ENCODE peak calls at places on chromosomes 3 and 15, in eight cellular contexts. J, K, O, U, H, B, S and T are unnamed samples. For H3K4me1, the result is how much of the 10 kb centered on the place peaks cover.

GRCh38 chr3:151152626-151153025 is 50.4 kb downstream of the GPR171 start:
- DNase-seq in U (no peak), S (no peak), O (no peak), H (no peak), K (no peak), B (no peak), J (no peak), T (no peak)

GRCh38 chr3:32297366-32297765 is 58.9 kb downstream of the CMTM8 start:
- DNase-seq in O (no peak), S (no peak), J (no peak), B (no peak), H (no peak), U (no peak), K (no peak), T (no peak)

GRCh38 chr3:39810647-39811161 is 1.3 kb downstream of the MYRIP start:
- DNase-seq in U (no peak), K (no peak), J (no peak), S (no peak), B (no peak), H (no peak), O (no peak), T (no peak)

GRCh38 chr3:94158461-94158860 is 95.6 kb downstream of the NSUN3 start:
- DNase-seq in S (no peak), J (no peak), K (no peak), B (no peak), U (no peak), O (no peak), H (no peak), T (no peak)

GRCh38 chr3:14391033-14391432 is 11.4 kb upstream of the SLC6A6 start:
- DNase-seq in O (peak), B (peak), K (peak), J (peak), H (peak), S (no peak), U (no peak), T (no peak)

GRCh38 chr3:143331336-143331735 is 211.8 kb downstream of the CHST2 start:
- DNase-seq in H (no peak), B (peak), O (no peak), U (no peak), J (no peak), S (no peak), K (no peak), T (no peak)

GRCh38 chr15:48682949-48683651 is 37.6 kb upstream of the FBN1 start:
- DNase-seq in O (peak), J (peak), S (peak), B (peak), K (peak), H (peak), U (no peak), T (peak)

GRCh38 chr3:15122398-15122797 is 23.4 kb upstream of the RBSN start:
- DNase-seq in U (no peak), S (no peak), B (no peak), J (no peak), K (no peak), H (no peak), O (no peak), T (no peak)

GRCh38 chr15:39230205-39230916 is 350.5 kb upstream of the THBS1 start:
- DNase-seq in K (no peak), O (no peak), J (no peak), B (no peak), H (no peak), S (no peak), U (no peak), T (no peak)

GRCh38 chr15:85752591-85752990 is 42.1 kb downstream of the KLHL25 start:
- DNase-seq in J (no peak), H (no peak), U (no peak), B (no peak), K (no peak), S (no peak), O (peak), T (no peak)

GRCh38 chr3:107798381-107798780 is 275.6 kb downstream of the BBX start:
- DNase-seq in B (peak), O (no peak), H (no peak), J (peak), S (no peak), K (no peak), U (no peak), T (no peak)

GRCh38 chr3:15325228-15325627 is 7.2 kb downstream of the SH3BP5 start:
- DNase-seq in K (no peak), U (no peak), B (peak), O (peak), J (peak), S (no peak), H (no peak), T (no peak)

GRCh38 chr3:190261740-190262139 is 60.5 kb downstream of the CLDN1 start:
- DNase-seq in J (peak), O (peak), S (no peak), H (no peak), B (peak), K (no peak), U (no peak), T (no peak)

GRCh38 chr3:110485389-110485788 is 586.2 kb upstream of the NECTIN3 start:
- DNase-seq in B (no peak), H (no peak), K (no peak), J (no peak), U (no peak), S (no peak), O (no peak), T (no peak)

GRCh38 chr3:62370112-62371031 is 3.0 kb downstream of the FEZF2 start:
- DNase-seq in B (no peak), U (no peak), S (no peak), K (no peak), H (no peak), J (no peak), O (no peak), T (no peak)

GRCh38 chr15:41024141-41024540 is 70.9 kb downstream of the CHAC1 start:
- DNase-seq in O (no peak), H (no peak), K (no peak), U (no peak), J (peak), S (no peak), B (peak), T (no peak)

GRCh38 chr3:179991877-179992276 is 44.9 kb downstream of the PEX5L start:
- DNase-seq in U (no peak), O (peak), S (no peak), B (peak), H (no peak), J (no peak), K (no peak), T (no peak)

GRCh38 chr3:137709011-137709601 is 55.0 kb upstream of the SOX14 start:
- DNase-seq in O (peak), U (no peak), S (no peak), B (no peak), J (no peak), H (no peak), K (no peak), T (peak)

GRCh38 chr3:17632401-17633100 is 109.9 kb downstream of the TBC1D5 start:
- DNase-seq in S (no peak), O (peak), U (peak), H (no peak), J (peak), B (peak), K (no peak), T (no peak)

GRCh38 chr3:125240496-125240895 is 27.9 kb upstream of the SLC12A8 start:
- DNase-seq in B (peak), U (no peak), S (no peak), J (peak), O (no peak), H (no peak), K (no peak), T (no peak)

GRCh38 chr15:66751579-66751978 is 49.5 kb downstream of the SMAD6 start:
- DNase-seq in U (no peak), J (no peak), O (peak), B (no peak), K (no peak), S (no peak), H (no peak), T (no peak)

GRCh38 chr15:69066646-69066995 is 52.1 kb downstream of the NOX5 start:
- DNase-seq in J (no peak), S (no peak), K (no peak), U (no peak), H (no peak), B (no peak), O (no peak), T (no peak)

GRCh38 chr3:62833538-62833937 is 41.7 kb downstream of the CADPS start:
- DNase-seq in S (no peak), O (no peak), U (no peak), K (no peak), H (no peak), B (peak), J (no peak), T (no peak)

GRCh38 chr15:90241343-90242192 is 7.6 kb downstream of the GDPGP1 start:
- DNase-seq in S (no peak), K (peak), J (no peak), U (no peak), B (no peak), H (no peak), O (no peak), T (no peak)

GRCh38 chr3:130516645-130517512 is at the start of gene COL6A6:
- DNase-seq in U (no peak), B (peak), H (no peak), J (no peak), S (no peak), K (no peak), O (peak), T (no peak)

GRCh38 chr3:70824078-70824477 is 511.6 kb upstream of the MDFIC2 start:
- DNase-seq in U (no peak), K (no peak), B (peak), H (peak), O (no peak), S (no peak), J (peak), T (no peak)

GRCh38 chr15:68204776-68205557 is at the start of gene CALML4:
- DNase-seq in O (no peak), U (peak), K (peak), B (peak), J (no peak), H (peak), S (peak), T (peak)

GRCh38 chr3:194673761-194674160 is 1.8 kb upstream of the LSG1 start:
- DNase-seq in U (no peak), H (no peak), K (no peak), J (no peak), O (no peak), S (no peak), B (no peak), T (no peak)

GRCh38 chr3:65671004-65671403 is 367.7 kb downstream of the MAGI1 start:
- DNase-seq in O (no peak), K (no peak), H (no peak), B (no peak), S (no peak), U (no peak), J (no peak), T (no peak)

GRCh38 chr3:161586836-161587235 is 90.2 kb downstream of the OTOL1 start:
- DNase-seq in J (no peak), O (no peak), U (no peak), K (no peak), S (no peak), H (no peak), B (no peak), T (no peak)

GRCh38 chr15:51250217-51251011 is 88.0 kb downstream of the CYP19A1 start:
- DNase-seq in B (no peak), K (no peak), O (no peak), S (no peak), H (no peak), U (no peak), J (no peak), T (no peak)

GRCh38 chr3:101944308-101944707 is 95.0 kb downstream of the NFKBIZ start:
- DNase-seq in S (no peak), U (no peak), B (peak), J (no peak), O (no peak), K (no peak), H (no peak), T (no peak)

GRCh38 chr3:101950510-101950909 is 101.2 kb downstream of the NFKBIZ start:
- DNase-seq in H (no peak), U (no peak), S (no peak), O (peak), K (no peak), B (peak), J (peak), T (no peak)

GRCh38 chr3:101945980-101946379 is 96.7 kb downstream of the NFKBIZ start:
- DNase-seq in K (no peak), H (no peak), J (no peak), B (no peak), S (no peak), U (no peak), O (no peak), T (no peak)

GRCh38 chr3:101943028-101943427 is 93.7 kb downstream of the NFKBIZ start:
- DNase-seq in J (no peak), U (no peak), B (no peak), K (no peak), O (peak), H (no peak), S (no peak), T (no peak)

GRCh38 chr3:101946906-101947305 is 97.6 kb downstream of the NFKBIZ start:
- DNase-seq in K (no peak), J (no peak), B (no peak), H (no peak), O (no peak), U (no peak), S (no peak), T (no peak)
- H3K4me1 ChIP-seq in K (under half), J (under half), B (under half), H (under half), O (under half), U (under half), S (under half), T (under half)

GRCh38 chr15:95025924-95026728 is 794.8 kb downstream of the MCTP2 start:
- DNase-seq in J (peak), S (peak), H (peak), K (peak), B (peak), O (peak), U (peak), T (no peak)
- TF ChIP-seq CTCF in J (peak), S (no peak), H (peak), K (peak), B (peak), O (peak), U (peak), T (no peak)

DNA sequence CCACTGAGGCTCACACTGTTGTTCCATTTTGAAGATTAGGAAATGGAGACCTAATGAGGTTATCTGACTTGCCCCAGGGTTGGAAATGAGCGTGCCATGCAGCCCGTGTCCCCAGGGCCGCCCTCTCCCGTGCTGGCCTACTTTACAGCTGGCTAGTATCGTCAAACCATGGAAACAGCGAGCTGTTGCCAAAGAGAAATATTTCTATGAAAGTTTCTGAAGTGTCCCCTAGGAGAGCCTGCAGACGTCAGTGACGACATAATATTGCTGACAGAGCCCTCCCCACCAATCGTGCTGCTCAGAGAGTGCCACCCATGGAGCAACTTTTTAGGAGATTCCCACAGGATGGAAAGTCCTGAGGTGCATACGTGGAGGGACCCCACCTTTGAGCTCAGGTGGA is 11.2 kb upstream of the FAM174B start:
- DNase-seq in B (no peak), S (no peak), H (peak), U (no peak), K (peak), J (no peak), O (no peak), T (peak)
- H3K4me3 ChIP-seq in B (no peak), S (no peak), H (no peak), U (no peak), K (no peak), J (no peak), O (no peak), T (no peak)

GRCh38 chr15:70303981-70304380 is 206.3 kb upstream of the TLE3 start:
- DNase-seq in U (no peak), H (no peak), O (no peak), S (no peak), J (no peak), B (no peak), K (no peak), T (no peak)

GRCh38 chr15:70297465-70298152 is 199.9 kb upstream of the TLE3 start:
- DNase-seq in S (no peak), K (no peak), O (no peak), U (no peak), B (no peak), J (no peak), H (no peak), T (no peak)

GRCh38 chr15:70302360-70302759 is 204.6 kb upstream of the TLE3 start:
- DNase-seq in H (no peak), S (no peak), B (no peak), O (no peak), U (no peak), K (no peak), J (no peak), T (no peak)

GRCh38 chr15:70301396-70301795 is 203.7 kb upstream of the TLE3 start:
- DNase-seq in K (no peak), U (no peak), J (no peak), H (no peak), B (no peak), S (no peak), O (no peak), T (no peak)

GRCh38 chr15:70299931-70300858 is 202.5 kb upstream of the TLE3 start:
- DNase-seq in S (no peak), K (no peak), H (no peak), U (no peak), B (no peak), J (no peak), O (no peak), T (peak)
- H3K4me1 ChIP-seq in S (under half), K (under half), H (under half), U (under half), B (under half), J (under half), O (under half), T (under half)

DNA sequence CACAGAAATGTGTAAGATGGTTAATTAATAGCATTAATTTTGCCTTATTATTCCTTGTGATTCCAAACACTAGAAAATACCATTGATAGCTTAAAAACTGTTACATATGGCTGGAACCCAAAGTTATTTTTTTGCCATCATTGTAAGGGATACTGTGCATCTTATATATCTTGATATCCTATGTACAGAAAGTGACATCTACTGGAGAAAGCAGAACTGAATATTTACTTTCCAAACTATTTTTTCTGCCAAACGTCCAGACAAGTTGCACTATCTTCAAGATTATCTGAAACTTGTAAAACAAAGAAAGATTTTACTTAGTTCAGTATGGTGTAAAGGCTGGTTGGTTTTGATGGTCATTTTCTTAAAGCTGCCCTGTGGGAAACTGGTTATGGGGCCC is 33.3 kb upstream of the MEIS2 start:
- DNase-seq in K (no peak), J (peak), U (no peak), S (no peak), O (peak), H (no peak), B (peak), T (no peak)
- TF ChIP-seq CTCF in K (peak), J (peak), U (peak), S (no peak), O (peak), H (peak), B (no peak), T (no peak)

GRCh38 chr15:29921130-29921601 is 98.9 kb upstream of the TJP1 start:
- DNase-seq in U (no peak), O (peak), H (no peak), J (no peak), K (no peak), S (no peak), B (peak), T (no peak)

GRCh38 chr15:29917600-29918597 is 95.6 kb upstream of the TJP1 start:
- DNase-seq in S (no peak), K (no peak), B (peak), J (peak), H (no peak), O (peak), U (no peak), T (no peak)

GRCh38 chr15:29922191-29922590 is 99.9 kb upstream of the TJP1 start:
- DNase-seq in S (no peak), B (no peak), U (no peak), O (no peak), K (no peak), J (no peak), H (no peak), T (no peak)

GRCh38 chr15:29919380-29919881 is 97.2 kb upstream of the TJP1 start:
- DNase-seq in O (no peak), H (no peak), S (no peak), J (no peak), U (no peak), K (no peak), B (no peak), T (no peak)

DNA sequence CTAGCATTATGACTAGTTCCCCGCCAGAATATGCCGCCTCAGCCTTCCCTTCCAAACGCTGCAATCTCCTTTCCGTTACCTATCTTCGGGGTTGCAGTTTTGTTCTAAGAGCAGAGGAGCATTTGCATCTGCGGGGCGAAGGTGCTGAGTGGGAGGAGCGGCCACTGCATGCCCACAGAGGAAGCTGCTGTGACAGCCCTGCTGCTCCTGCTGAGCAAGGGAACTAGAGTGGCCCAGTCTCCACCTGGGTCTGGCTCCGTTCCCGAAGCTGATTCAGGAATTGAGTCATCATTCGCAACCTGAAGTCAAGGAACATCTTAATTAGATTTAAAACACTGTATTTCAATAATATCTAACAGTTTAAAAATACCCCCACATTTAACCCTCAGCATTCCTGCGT is 98.2 kb upstream of the TJP1 start:
- DNase-seq in B (peak), U (no peak), H (no peak), S (peak), O (peak), K (no peak), J (peak), T (no peak)
- H3K4me3 ChIP-seq in B (no peak), U (no peak), H (no peak), S (no peak), O (peak), K (no peak), J (no peak), T (no peak)